ENCODE peak calls at places on chromosomes 6 and 20, in four cellular contexts. One of them, this sample, is unnamed.

GRCh38 chr6:36929607-36930006 is 24.9 kb upstream of the PI16 start:
- DNase-seq in keratinocyte: no peak
- DNase-seq in HCT116: no peak
- DNase-seq in fibroblast of lung: peak; percentile 60
- DNase-seq in this sample: peak; percentile 7

GRCh38 chr20:63525968-63526367 is 5.4 kb downstream of the PPDPF start:
- DNase-seq in keratinocyte: no peak
- DNase-seq in fibroblast of lung: no peak
- DNase-seq in HCT116: no peak
- DNase-seq in this sample: no peak

GRCh38 chr6:129628101-129628815 is 81.7 kb downstream of the ARHGAP18 start:
- DNase-seq in fibroblast of lung: no peak
- DNase-seq in keratinocyte: no peak
- DNase-seq in HCT116: no peak
- DNase-seq in this sample: no peak

GRCh38 chr6:97282726-97283617 is at the start of gene MMS22L:
- DNase-seq in fibroblast of lung: peak; percentile 89
- DNase-seq in HCT116: peak; percentile 91
- DNase-seq in keratinocyte: peak; percentile 52
- DNase-seq in this sample: peak; percentile 90

GRCh38 chr6:138012682-138013081 is 94.5 kb downstream of the PERP start:
- DNase-seq in HCT116: no peak
- DNase-seq in fibroblast of lung: no peak
- DNase-seq in keratinocyte: no peak
- DNase-seq in this sample: no peak

GRCh38 chr6:22003219-22003779 is 293.5 kb downstream of the PRL start:
- DNase-seq in keratinocyte: no peak
- DNase-seq in fibroblast of lung: peak; percentile 70
- DNase-seq in HCT116: no peak
- DNase-seq in this sample: no peak

GRCh38 chr20:25043499-25044260 is 14.3 kb downstream of the ACSS1 start:
- DNase-seq in fibroblast of lung: no peak
- DNase-seq in keratinocyte: no peak
- DNase-seq in HCT116: no peak
- DNase-seq in this sample: no peak

GRCh38 chr6:1015819-1016218 is 296.1 kb upstream of the FOXQ1 start:
- DNase-seq in fibroblast of lung: no peak
- DNase-seq in keratinocyte: no peak
- DNase-seq in HCT116: no peak
- DNase-seq in this sample: no peak

GRCh38 chr6:158854214-158855101 is 35.3 kb upstream of the EZR start:
- DNase-seq in HCT116: no peak
- DNase-seq in fibroblast of lung: peak; percentile 87
- DNase-seq in keratinocyte: no peak
- DNase-seq in this sample: no peak

GRCh38 chr20:45049904-45050471 is 50.9 kb downstream of the KCNS1 start:
- DNase-seq in HCT116: no peak
- DNase-seq in fibroblast of lung: no peak
- DNase-seq in keratinocyte: no peak
- DNase-seq in this sample: no peak

GRCh38 chr6:167588920-167589614 is 237.6 kb upstream of the AFDN start:
- DNase-seq in HCT116: no peak
- DNase-seq in fibroblast of lung: no peak
- DNase-seq in keratinocyte: no peak
- DNase-seq in this sample: no peak

GRCh38 chr6:87115402-87116135 is 20.7 kb upstream of the CGA start:
- DNase-seq in HCT116: no peak
- DNase-seq in fibroblast of lung: no peak
- DNase-seq in keratinocyte: no peak
- DNase-seq in this sample: no peak

GRCh38 chr6:112027942-112028674 is 25.8 kb upstream of the CCN6 start:
- DNase-seq in fibroblast of lung: peak; percentile 51
- DNase-seq in keratinocyte: no peak
- DNase-seq in HCT116: no peak
- DNase-seq in this sample: peak; percentile 73

GRCh38 chr6:112029045-112029822 is 24.7 kb upstream of the CCN6 start:
- DNase-seq in keratinocyte: no peak
- DNase-seq in fibroblast of lung: peak; percentile 53
- DNase-seq in HCT116: peak; percentile 68
- DNase-seq in this sample: peak; percentile 34

GRCh38 chr6:112030965-112031660 is 22.8 kb upstream of the CCN6 start:
- DNase-seq in fibroblast of lung: no peak
- DNase-seq in keratinocyte: no peak
- DNase-seq in HCT116: no peak
- DNase-seq in this sample: no peak

GRCh38 chr6:112031956-112032355 is 21.9 kb upstream of the CCN6 start:
- DNase-seq in fibroblast of lung: no peak
- DNase-seq in keratinocyte: no peak
- DNase-seq in HCT116: no peak
- DNase-seq in this sample: no peak

DNA sequence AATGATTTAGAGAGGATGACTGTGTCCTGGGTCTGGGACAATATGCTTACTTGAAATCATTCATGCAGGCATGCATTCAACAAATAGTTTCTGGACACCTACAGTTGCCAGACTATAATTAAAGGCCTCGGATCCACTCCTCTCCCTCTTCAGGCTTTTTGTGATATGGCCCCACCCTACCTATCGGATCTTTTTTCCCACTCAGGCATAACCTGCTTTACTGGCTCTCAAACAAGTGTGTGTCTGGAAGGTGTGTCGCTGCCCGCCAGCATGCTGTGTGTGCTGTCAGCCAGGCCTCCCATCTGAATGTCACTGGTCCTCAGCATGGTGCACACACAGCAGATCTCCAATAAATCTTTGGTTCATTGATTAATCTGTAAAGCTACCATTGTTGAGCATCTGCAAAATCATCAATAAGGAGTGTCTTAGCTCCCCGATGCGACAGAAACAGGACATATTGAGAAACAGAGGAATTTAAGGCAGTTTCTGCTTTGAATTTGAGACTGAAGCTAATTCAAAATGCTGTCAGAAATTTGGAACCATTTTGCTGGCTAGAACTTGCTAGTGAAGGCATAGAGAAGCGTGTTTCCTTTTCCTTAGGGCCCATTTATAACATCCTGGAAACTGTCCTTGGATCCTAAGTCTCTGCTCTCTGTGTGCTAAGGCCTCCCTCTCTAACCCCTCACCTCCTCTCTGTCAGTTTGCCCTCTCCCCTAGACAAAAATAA is 23.5 kb upstream of the CCN6 start:
- DNase-seq in fibroblast of lung: no peak
- DNase-seq in keratinocyte: no peak
- DNase-seq in HCT116: no peak
- DNase-seq in this sample: no peak
- TF ChIP-seq CTCF in fibroblast of lung: no peak
- TF ChIP-seq CTCF in keratinocyte: no peak
- TF ChIP-seq CTCF in HCT116: no peak
- TF ChIP-seq CTCF in this sample: no peak

DNA sequence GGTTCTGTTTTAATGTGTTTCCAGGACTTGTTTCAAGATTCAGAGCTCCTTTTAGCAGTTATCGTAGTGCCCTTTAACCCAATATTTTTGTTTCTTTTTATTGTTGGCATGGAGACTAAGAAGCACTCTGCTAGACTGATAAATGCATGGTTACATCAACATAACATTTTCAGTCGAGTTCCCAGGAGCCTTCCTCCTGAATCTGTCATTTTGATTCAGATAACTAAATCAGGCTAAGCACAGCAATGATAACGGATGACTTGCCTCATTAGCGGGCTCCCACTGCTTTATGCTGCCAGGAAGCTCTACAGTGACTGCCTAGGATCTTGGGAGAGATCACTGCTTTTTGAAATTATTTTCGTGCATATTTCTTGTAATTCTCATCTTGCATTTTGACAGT is 772.8 kb upstream of the GJE1 start:
- DNase-seq in keratinocyte: no peak
- DNase-seq in HCT116: no peak
- DNase-seq in fibroblast of lung: peak; percentile 82
- DNase-seq in this sample: no peak
- H3K9ac ChIP-seq in keratinocyte: no peak overlapping the region
- H3K9ac ChIP-seq in HCT116: no peak overlapping the region
- H3K9ac ChIP-seq in fibroblast of lung: no peak overlapping the region
- H3K9ac ChIP-seq in this sample: no peak overlapping the region

DNA sequence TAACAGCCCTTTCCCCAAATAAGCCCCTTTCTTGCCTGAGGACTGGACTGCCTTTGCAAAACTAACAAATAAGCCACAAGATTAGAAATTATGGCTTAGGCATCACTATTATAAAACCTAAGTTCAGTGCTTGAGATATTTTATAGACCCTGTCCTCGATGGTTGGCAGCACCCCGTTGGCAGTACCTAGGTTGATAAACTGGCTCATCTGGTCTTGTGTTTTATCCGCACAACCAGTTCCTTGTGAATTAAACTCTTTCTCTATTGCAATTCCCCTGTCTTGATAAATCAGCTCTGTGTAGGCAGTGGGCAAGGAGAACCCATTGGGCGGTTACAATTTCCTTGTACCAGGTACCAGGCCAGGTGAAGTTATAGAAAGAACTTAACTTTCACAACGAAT is 6.6 kb downstream of the LRP11 start:
- DNase-seq in fibroblast of lung: no peak
- DNase-seq in HCT116: no peak
- DNase-seq in keratinocyte: no peak
- DNase-seq in this sample: no peak
- H3K4me3 ChIP-seq in fibroblast of lung: no peak overlapping the region
- H3K4me3 ChIP-seq in HCT116: no peak overlapping the region
- H3K4me3 ChIP-seq in keratinocyte: no peak overlapping the region
- H3K4me3 ChIP-seq in this sample: no peak overlapping the region

DNA sequence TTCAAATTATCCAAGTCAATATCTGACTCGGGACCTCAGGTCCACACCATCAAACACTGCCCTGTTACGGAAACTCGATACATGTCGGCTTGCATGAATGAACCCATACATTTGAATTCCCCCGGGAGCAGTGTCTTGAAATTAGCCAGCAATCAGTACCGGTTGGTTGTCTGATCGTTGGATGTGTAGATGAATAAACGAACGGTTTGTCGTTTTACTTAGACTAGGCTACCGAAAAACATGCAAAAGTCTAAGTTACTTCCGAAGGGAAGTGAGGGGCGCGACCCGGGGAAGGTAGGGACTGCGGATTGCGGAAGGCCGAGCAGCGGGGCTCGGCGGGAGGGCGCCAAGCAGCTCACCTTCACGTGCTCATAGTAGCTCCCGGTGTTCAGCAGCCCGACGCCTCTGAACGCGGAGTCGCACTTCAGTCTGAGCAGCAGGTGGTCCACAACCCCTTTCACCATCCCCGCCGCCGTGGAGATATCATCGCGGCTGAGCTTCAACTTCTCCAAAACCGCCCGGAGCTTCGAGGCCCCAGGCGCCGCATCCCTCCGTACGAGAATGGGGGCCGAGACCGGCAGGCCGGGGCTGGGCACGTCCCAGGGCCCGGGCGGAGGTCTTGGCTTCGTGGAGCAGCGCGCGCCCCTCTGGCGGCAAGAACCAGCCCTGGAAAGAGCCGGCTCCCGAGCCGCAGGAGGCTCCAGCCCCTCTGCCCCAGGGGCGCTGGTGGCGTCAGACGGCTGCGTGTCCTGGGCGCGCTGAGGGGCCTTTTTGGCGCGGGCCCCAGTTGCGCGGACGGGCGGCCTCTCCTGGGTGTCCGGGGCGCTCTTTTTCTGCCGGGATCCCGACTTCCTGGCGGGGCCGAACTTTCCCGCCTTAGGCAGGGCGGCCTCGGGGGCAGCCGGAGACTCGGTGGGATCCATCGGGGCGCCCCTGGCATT is 661 bp downstream of the CGAS start:
- DNase-seq in HCT116: no peak
- DNase-seq in keratinocyte: no peak
- DNase-seq in fibroblast of lung: peak; percentile 26
- DNase-seq in this sample: no peak
- TF ChIP-seq CTCF in HCT116: no peak
- TF ChIP-seq CTCF in keratinocyte: no peak
- TF ChIP-seq CTCF in fibroblast of lung: no peak
- TF ChIP-seq CTCF in this sample: no peak

DNA sequence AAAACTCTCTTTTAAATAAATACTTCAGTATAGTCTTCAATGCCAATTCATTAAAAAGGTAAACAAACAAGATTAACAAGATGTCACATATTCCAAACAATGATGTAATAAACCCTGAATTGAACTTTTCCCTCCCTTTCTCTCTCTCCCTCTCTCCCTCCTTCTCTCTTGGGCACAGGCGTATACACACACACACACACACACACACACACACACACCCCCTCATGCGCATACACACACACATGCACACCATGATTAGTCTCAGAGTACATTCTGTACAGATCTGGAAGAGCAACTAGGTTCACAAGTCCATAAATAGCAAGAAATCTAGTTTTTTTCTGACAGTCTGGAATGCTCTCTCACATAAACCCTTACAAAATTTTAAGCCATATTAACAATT is 128.3 kb downstream of the DST start:
- DNase-seq in keratinocyte: no peak
- DNase-seq in fibroblast of lung: no peak
- DNase-seq in HCT116: no peak
- DNase-seq in this sample: no peak
- H3K9ac ChIP-seq in keratinocyte: no peak overlapping the region
- H3K9ac ChIP-seq in fibroblast of lung: no peak overlapping the region
- H3K9ac ChIP-seq in HCT116: no peak overlapping the region
- H3K9ac ChIP-seq in this sample: no peak overlapping the region

GRCh38 chr6:71205336-71205956 is 83.2 kb upstream of the OGFRL1 start:
- DNase-seq in fibroblast of lung: peak; percentile 74
- DNase-seq in keratinocyte: no peak
- DNase-seq in HCT116: no peak
- DNase-seq in this sample: peak; percentile 30
- H3K4me3 ChIP-seq in fibroblast of lung: no peak overlapping the region
- H3K4me3 ChIP-seq in keratinocyte: no peak overlapping the region
- H3K4me3 ChIP-seq in HCT116: no peak overlapping the region
- H3K4me3 ChIP-seq in this sample: no peak overlapping the region

DNA sequence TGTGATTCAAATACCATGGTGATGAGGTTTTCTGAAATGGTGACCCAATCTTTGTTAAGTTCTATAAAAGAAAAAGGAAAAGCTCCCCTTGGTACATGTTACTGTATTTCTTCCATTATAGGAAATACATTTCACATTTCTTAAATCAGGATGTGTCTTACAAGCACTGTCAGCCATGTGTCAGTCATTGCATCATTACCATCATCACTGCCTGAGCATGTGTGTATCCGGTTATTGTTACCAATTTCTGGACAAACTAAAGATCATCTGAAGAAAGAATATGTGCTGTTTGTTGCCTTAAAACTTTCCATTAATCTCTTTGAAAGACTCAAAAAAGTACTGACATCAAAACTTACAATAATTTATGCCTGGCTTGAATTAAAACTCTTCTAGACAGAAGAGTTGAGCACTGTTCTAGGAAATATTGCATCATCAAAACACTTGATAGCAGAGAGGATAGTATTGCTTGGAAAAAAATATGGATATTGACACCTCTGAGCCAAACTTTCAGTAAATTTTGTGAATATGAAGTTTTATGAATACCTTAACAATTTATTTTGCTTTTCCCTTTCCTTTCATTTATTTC is 7.1 kb upstream of the TSPYL1 start:
- DNase-seq in fibroblast of lung: no peak
- DNase-seq in HCT116: no peak
- DNase-seq in keratinocyte: no peak
- DNase-seq in this sample: no peak
- TF ChIP-seq CTCF in fibroblast of lung: no peak
- TF ChIP-seq CTCF in HCT116: no peak
- TF ChIP-seq CTCF in keratinocyte: no peak
- TF ChIP-seq CTCF in this sample: no peak